ENCODE peak calls at places on chromosomes 1 and 21, in seven cellular contexts. Y is spleen; I is T-cell; D is ecto neural progenitor cell; Z is aorta; E is stimulated activated CD4-positive, alpha-beta T cell treated with anti-CD3 and anti-CD28 coated beads, Interleukin-12 subunit alpha, Interleukin-12 subunit beta, amount 100 ng/mL, for 4 hours; Q is activated CD4-positive, alpha-beta T cell treated with anti-CD3 and anti-CD28 coated beads for 36 hours. T is an unnamed sample.

GRCh38 chr1:18332626-18333025 is 148.1 kb upstream of the KLHDC7A start:
- DNase-seq in D (no peak), I (no peak), Y (no peak), Z (no peak), Q (no peak), E (no peak), T (no peak)

GRCh38 chr1:183349201-183349711 is 68.9 kb downstream of the NMNAT2 start:
- DNase-seq in Z (peak), Y (no peak), D (no peak), Q (no peak), E (no peak), I (no peak), T (no peak)

GRCh38 chr1:149945206-149945605 is 8.5 kb upstream of the MTMR11 start:
- DNase-seq in Y (no peak), D (no peak), Z (no peak), E (no peak), I (no peak), Q (no peak), T (no peak)

GRCh38 chr1:204465469-204466415 is 28.9 kb downstream of the PIK3C2B start:
- DNase-seq in Z (peak), D (no peak), I (no peak), Q (no peak), E (no peak), Y (no peak), T (no peak)

GRCh38 chr21:46469275-46469674 is 10.6 kb downstream of the DIP2A start:
- DNase-seq in Z (no peak), D (no peak), Y (no peak), Q (no peak), I (no peak), E (no peak), T (no peak)

GRCh38 chr1:2226525-2227340 is 1.4 kb upstream of the SKI start:
- DNase-seq in E (no peak), D (no peak), Y (peak), I (no peak), Q (no peak), Z (peak), T (no peak)

GRCh38 chr1:205961405-205961804 is 18.1 kb upstream of the SLC26A9 start:
- DNase-seq in Y (no peak), E (no peak), Q (peak), I (no peak), D (no peak), Z (peak), T (no peak)

GRCh38 chr1:37635309-37635902 is 714 bp upstream of the RSPO1 start:
- DNase-seq in D (no peak), Q (no peak), E (no peak), I (no peak), Z (no peak), Y (no peak), T (no peak)

GRCh38 chr21:44800971-44801467 is 601 bp downstream of the UBE2G2 start:
- DNase-seq in D (no peak), Z (no peak), Q (peak), Y (no peak), E (no peak), I (peak), T (no peak)

GRCh38 chr1:44532567-44532944 is 127.5 kb downstream of the RNF220 start:
- DNase-seq in Z (no peak), E (no peak), Q (no peak), Y (no peak), D (no peak), I (no peak), T (no peak)

GRCh38 chr1:164654200-164654599 is 95.2 kb downstream of the PBX1 start:
- DNase-seq in Q (no peak), E (no peak), D (no peak), Z (no peak), Y (no peak), I (no peak), T (no peak)

GRCh38 chr1:79497193-79497773 is 490.8 kb upstream of the ADGRL4 start:
- DNase-seq in Z (no peak), Y (no peak), Q (peak), D (no peak), I (no peak), E (no peak), T (peak)

GRCh38 chr21:36247316-36247715 is 72.7 kb upstream of the MORC3 start:
- DNase-seq in Z (no peak), E (no peak), Y (no peak), I (no peak), Q (no peak), D (no peak), T (no peak)

GRCh38 chr1:179663810-179664209 is 72.2 kb downstream of the TDRD5 start:
- DNase-seq in I (no peak), D (no peak), Y (no peak), Z (no peak), E (no peak), Q (no peak), T (no peak)

GRCh38 chr1:155277896-155278688 is 829 bp downstream of the HCN3 start:
- DNase-seq in Z (peak), D (peak), Y (peak), I (peak), Q (peak), E (peak), T (peak)

GRCh38 chr1:22633697-22634463 is 2.5 kb upstream of the C1QA start:
- DNase-seq in I (no peak), Y (no peak), Z (no peak), D (no peak), Q (no peak), E (no peak), T (no peak)

GRCh38 chr1:106944721-106945120 is 111.8 kb upstream of the PRMT6 start:
- DNase-seq in I (no peak), Z (no peak), E (no peak), Y (no peak), Q (no peak), D (no peak), T (no peak)

GRCh38 chr1:209490013-209490412 is 93.5 kb upstream of the CAMK1G start:
- DNase-seq in D (no peak), Q (no peak), I (no peak), Z (no peak), Y (no peak), E (no peak), T (no peak)

GRCh38 chr1:205199090-205199930 is 12.2 kb downstream of the DSTYK start:
- DNase-seq in Y (no peak), E (peak), Z (no peak), Q (peak), I (no peak), D (no peak), T (no peak)